ENCODE peak calls at places on chromosomes 1 and 21, in five cellular contexts. U, H, K, L and T are unnamed samples.

GRCh38 chr1:22184892-22185612 is 42.2 kb upstream of the WNT4 start:
- DNase-seq in H (no peak), K (peak), L (peak), U (no peak), T (no peak)

GRCh38 chr1:66333463-66334232 is 200.3 kb upstream of the SGIP1 start:
- DNase-seq in U (peak), K (no peak), H (no peak), L (no peak), T (peak)

GRCh38 chr1:76110662-76111061 is 36.1 kb downstream of the ST6GALNAC3 start:
- DNase-seq in H (no peak), K (no peak), U (no peak), L (no peak), T (no peak)

GRCh38 chr1:27564264-27564579 is 39.7 kb downstream of the AHDC1 start:
- DNase-seq in U (no peak), K (no peak), H (no peak), L (no peak), T (no peak)

GRCh38 chr1:54139711-54140110 is 13.1 kb downstream of the CDCP2 start:
- DNase-seq in H (no peak), L (no peak), U (no peak), K (no peak), T (no peak)

GRCh38 chr1:243390315-243390875 is 134.6 kb downstream of the SDCCAG8 start:
- DNase-seq in L (no peak), K (no peak), H (no peak), U (no peak), T (no peak)

GRCh38 chr1:235739124-235739523 is 89.5 kb upstream of the GNG4 start:
- DNase-seq in K (peak), L (no peak), H (no peak), U (no peak), T (no peak)

GRCh38 chr1:79531790-79532189 is 525.3 kb upstream of the ADGRL4 start:
- DNase-seq in L (no peak), H (no peak), K (no peak), U (no peak), T (no peak)

GRCh38 chr1:71828431-71829012 is 453.8 kb downstream of the NEGR1 start:
- DNase-seq in U (no peak), L (no peak), K (no peak), H (no peak), T (no peak)

GRCh38 chr1:33897092-33897725 is 33.3 kb downstream of the HMGB4 start:
- DNase-seq in L (no peak), K (no peak), H (no peak), U (peak), T (no peak)

GRCh38 chr1:209645574-209646452 is 6.4 kb downstream of the LAMB3 start:
- DNase-seq in U (peak), L (no peak), H (no peak), K (no peak), T (no peak)

GRCh38 chr21:28627261-28627660 is 365.4 kb downstream of the LTN1 start:
- DNase-seq in H (no peak), U (no peak), K (no peak), L (no peak), T (no peak)

GRCh38 chr1:156497078-156497742 is 3.4 kb downstream of the MEF2D start:
- DNase-seq in H (no peak), K (no peak), U (no peak), L (no peak), T (no peak)

GRCh38 chr1:209364716-209365115 is 218.8 kb upstream of the CAMK1G start:
- DNase-seq in U (no peak), L (no peak), K (no peak), H (no peak), T (no peak)

GRCh38 chr1:37038079-37038702 is 3.9 kb upstream of the GRIK3 start:
- DNase-seq in U (no peak), K (no peak), L (no peak), H (no peak), T (peak)

GRCh38 chr1:13992489-13993285 is 292.7 kb downstream of the PRDM2 start:
- DNase-seq in U (no peak), H (no peak), K (peak), L (no peak), T (no peak)

GRCh38 chr21:46552865-46553379 is 52.0 kb downstream of the S100B start:
- DNase-seq in U (no peak), H (no peak), L (no peak), K (no peak), T (no peak)

GRCh38 chr1:9595156-9595967 is 6.7 kb downstream of the TMEM201 start:
- DNase-seq in H (no peak), U (no peak), L (peak), K (no peak), T (no peak)

GRCh38 chr21:44615466-44615865 is 3.6 kb downstream of the KRTAP10-8 start:
- DNase-seq in U (no peak), L (no peak), K (no peak), H (no peak), T (no peak)

GRCh38 chr1:247639381-247639981 is 34.1 kb downstream of the OR2G3 start:
- DNase-seq in H (no peak), L (peak), K (peak), U (peak), T (peak)

GRCh38 chr1:31761883-31762282 is 2.3 kb downstream of the ADGRB2 start:
- DNase-seq in U (no peak), H (no peak), K (peak), L (no peak), T (no peak)

GRCh38 chr1:21244986-21245687 is 45.1 kb downstream of the ECE1 start:
- DNase-seq in H (no peak), K (no peak), U (no peak), L (no peak), T (no peak)

GRCh38 chr1:203644661-203645510 is 18.3 kb downstream of the ATP2B4 start:
- DNase-seq in L (no peak), H (no peak), K (peak), U (no peak), T (no peak)